ENCODE peak calls at places on chromosomes 4 and X, in five cellular contexts. J is mesendoderm, K is memory B cell, W is GM19239, V is breast epithelium. R is an unnamed sample.

GRCh38 chrX:74293343-74293946 is 10.5 kb upstream of the ZCCHC13 start:
- DNase-seq in V (peak; percentile 65), W (peak; percentile 17), K (peak; percentile 30), J (peak; percentile 80), R (no peak)

GRCh38 chr4:99179626-99180025 is 35.5 kb upstream of the ADH4 start:
- DNase-seq in V (no peak), W (no peak), J (no peak), K (no peak), R (no peak)

GRCh38 chr4:42555828-42556227 is 101.1 kb downstream of the ATP8A1 start:
- DNase-seq in W (no peak), J (no peak), K (no peak), V (no peak), R (no peak)

GRCh38 chr4:124851741-124852140 is 139.2 kb upstream of the ANKRD50 start:
- DNase-seq in J (no peak), W (no peak), K (no peak), V (no peak), R (no peak)

GRCh38 chr4:168269879-168270278 is 48.7 kb downstream of the DDX60 start:
- DNase-seq in K (no peak), J (no peak), V (no peak), W (no peak), R (no peak)

GRCh38 chr4:38519671-38520070 is 144.3 kb upstream of the KLF3 start:
- DNase-seq in W (no peak), V (no peak), J (no peak), K (no peak), R (no peak)

GRCh38 chr4:11505225-11505971 is 76.7 kb upstream of the HS3ST1 start:
- DNase-seq in V (no peak), K (no peak), J (no peak), W (no peak), R (no peak)

GRCh38 chr4:109472343-109472761 is 38.7 kb downstream of the SEC24B start:
- DNase-seq in K (no peak), J (no peak), W (no peak), V (no peak), R (no peak)

GRCh38 chr4:109207060-109207459 is 95.4 kb downstream of the COL25A1 start:
- DNase-seq in W (no peak), J (peak; percentile 20), K (no peak), V (no peak), R (no peak)

GRCh38 chr4:73612032-73612431 is 8.2 kb downstream of the RASSF6 start:
- DNase-seq in K (no peak), V (no peak), J (no peak), W (no peak), R (no peak)

GRCh38 chr4:39933689-39934590 is 43.8 kb downstream of the PDS5A start:
- DNase-seq in V (no peak), W (no peak), J (peak; percentile 25), K (no peak), R (no peak)

GRCh38 chr4:39528056-39528465 is 822 bp upstream of the UGDH start:
- DNase-seq in J (no peak), V (peak; percentile 76), W (no peak), K (no peak), R (no peak)

GRCh38 chrX:104253567-104254441 is 929 bp downstream of the ESX1 start:
- DNase-seq in V (no peak), J (peak; percentile 50), W (no peak), K (no peak), R (no peak)

GRCh38 chrX:45756562-45756961 is 555.9 kb upstream of the DIPK2B start:
- DNase-seq in K (no peak), J (no peak), W (no peak), V (no peak), R (no peak)

GRCh38 chr4:147683172-147683571 is 791 bp downstream of the PRMT9 start:
- DNase-seq in W (no peak), V (no peak), J (peak; percentile 1), K (peak; percentile 14), R (no peak)

GRCh38 chr4:6340446-6341015 is 70.9 kb downstream of the WFS1 start:
- DNase-seq in W (no peak), J (no peak), K (no peak), V (no peak), R (no peak)

GRCh38 chrX:29487214-29487613 is 728.1 kb upstream of the MAGEB2 start:
- DNase-seq in J (no peak), K (no peak), V (no peak), W (no peak), R (no peak)

GRCh38 chr4:46844325-46844917 is 64.6 kb downstream of the COX7B2 start:
- DNase-seq in J (peak; percentile 57), V (no peak), W (no peak), K (peak; percentile 13), R (peak; percentile 4)

GRCh38 chrX:122703762-122704161 is 480.3 kb upstream of the GRIA3 start:
- DNase-seq in W (no peak), J (peak; percentile 38), V (no peak), K (no peak), R (no peak)

GRCh38 chr4:32672369-32672768 is 1952.2 kb downstream of the PCDH7 start:
- DNase-seq in J (no peak), V (no peak), K (no peak), W (no peak), R (no peak)

GRCh38 chr4:1192493-1193205 is 20.3 kb upstream of the SPON2 start:
- DNase-seq in V (peak; percentile 61), J (no peak), K (no peak), W (no peak), R (no peak)

GRCh38 chrX:67044029-67044653 is 405.3 kb upstream of the EDA2R start:
- DNase-seq in J (no peak), W (no peak), K (no peak), V (no peak), R (no peak)

GRCh38 chr4:64781737-64782326 is 372.6 kb upstream of the TECRL start:
- DNase-seq in V (no peak), J (peak; percentile 34), W (no peak), K (no peak), R (no peak)

GRCh38 chr4:150411527-150411926 is 170.4 kb upstream of the MAB21L2 start:
- DNase-seq in W (no peak), V (no peak), K (no peak), J (no peak), R (no peak)

GRCh38 chr4:183249854-183250253 is 70.2 kb downstream of the CLDN22 start:
- DNase-seq in J (peak; percentile 58), K (no peak), W (no peak), V (no peak), R (no peak)

GRCh38 chrX:112067601-112068000 is 15.0 kb downstream of the TRPC5 start:
- DNase-seq in W (no peak), V (no peak), J (no peak), K (no peak), R (no peak)

GRCh38 chr4:75432683-75433082 is 81.5 kb downstream of the RCHY1 start:
- DNase-seq in J (peak; percentile 82), K (no peak), W (no peak), V (no peak), R (no peak)

GRCh38 chr4:74123065-74123728 is 24.2 kb upstream of the CXCL2 start:
- DNase-seq in V (no peak), W (no peak), K (no peak), J (no peak), R (no peak)

GRCh38 chr4:172822322-172822721 is 346.3 kb upstream of the GALNT7 start:
- DNase-seq in K (no peak), W (no peak), J (no peak), V (no peak), R (no peak)

GRCh38 chr4:42395595-42395994 is 1.7 kb upstream of the SHISA3 start:
- DNase-seq in V (no peak), W (no peak), J (no peak), K (no peak), R (no peak)

GRCh38 chr4:117661673-117662072 is 372.6 kb upstream of the NDST3 start:
- DNase-seq in J (no peak), K (no peak), W (no peak), V (no peak), R (no peak)

GRCh38 chr4:54548098-54548620 is 109.6 kb upstream of the KIT start:
- DNase-seq in K (no peak), W (no peak), V (no peak), J (no peak), R (no peak)

GRCh38 chrX:1500701-1501624 is 36.0 kb downstream of the P2RY8 start:
- DNase-seq in J (no peak), K (peak; percentile 43), V (no peak), W (no peak), R (peak; percentile 90)

GRCh38 chrX:129726307-129727111 is 12.3 kb upstream of the XPNPEP2 start:
- DNase-seq in K (no peak), W (no peak), V (peak; percentile 59), J (peak; percentile 76), R (no peak)

GRCh38 chrX:150573702-150574101 is 5.3 kb downstream of the MTM1 start:
- DNase-seq in J (no peak), V (no peak), W (no peak), K (no peak), R (no peak)

GRCh38 chr4:117898496-117898895 is 135.8 kb upstream of the NDST3 start:
- DNase-seq in V (no peak), W (no peak), K (no peak), J (no peak), R (no peak)

GRCh38 chr4:21366312-21366711 is 582.3 kb downstream of the KCNIP4 start:
- DNase-seq in W (no peak), K (no peak), V (no peak), J (peak; percentile 77), R (no peak)

GRCh38 chrX:103520391-103520790 is 1.1 kb upstream of the RAB40A start:
- DNase-seq in W (no peak), J (peak; percentile 53), V (no peak), K (no peak), R (no peak)

GRCh38 chrX:131366387-131366786 is 77.3 kb upstream of the IGSF1 start:
- DNase-seq in J (peak; percentile 28), W (no peak), K (no peak), V (no peak), R (no peak)

R was measured in GM12878.